ENCODE peak calls at places on chromosomes 12 and 14, in eight cellular contexts. H is mammary epithelial cell; I is left ventricle myocardium inferior; D is PC-9; K is effector memory CD4-positive, alpha-beta T cell; R is CD8-positive, alpha-beta T cell; N is cardiac muscle cell; E is colonic mucosa. U is an unnamed sample.

GRCh38 chr12:72286526-72286925 is 14.4 kb downstream of the TRHDE start:
- DNase-seq in K (no peak), H (no peak), D (no peak), I (no peak), R (no peak), N (no peak), E (no peak), U (no peak)

GRCh38 chr14:90815817-90816662 is at the start of gene TTC7B:
- DNase-seq in E (no peak), R (peak; percentile 57), K (no peak), H (peak; percentile 5), D (no peak), I (peak; percentile 62), N (peak; percentile 47), U (peak; percentile 27)

GRCh38 chr12:131810672-131811071 is 17.5 kb upstream of the MMP17 start:
- DNase-seq in R (no peak), N (no peak), D (no peak), E (no peak), I (no peak), H (no peak), K (no peak), U (no peak)

GRCh38 chr14:106187176-106187670 is 660.8 kb downstream of the TMEM121 start:
- DNase-seq in E (no peak), D (no peak), I (no peak), N (no peak), K (no peak), R (no peak), H (no peak), U (no peak)

GRCh38 chr12:122368361-122369073 is 54.0 kb downstream of the CLIP1 start:
- DNase-seq in I (no peak), R (no peak), N (peak; percentile 57), E (peak; percentile 27), D (no peak), H (peak; percentile 9), K (no peak), U (no peak)

GRCh38 chr14:103385994-103386491 is 828 bp downstream of the MARK3 start:
- DNase-seq in N (no peak), I (no peak), R (peak; percentile 58), D (peak; percentile 50), H (no peak), K (no peak), E (peak; percentile 55), U (peak; percentile 25)

GRCh38 chr12:80632835-80633234 is 74.6 kb upstream of the MYF6 start:
- DNase-seq in N (no peak), I (no peak), D (no peak), E (no peak), R (no peak), H (peak; percentile 29), K (no peak), U (peak; percentile 0)

GRCh38 chr14:25122188-25122587 is 72.2 kb upstream of the STXBP6 start:
- DNase-seq in K (no peak), R (no peak), I (no peak), E (no peak), D (no peak), N (peak; percentile 41), H (no peak), U (no peak)

GRCh38 chr12:68207276-68207675 is 18.3 kb downstream of the IL26 start:
- DNase-seq in H (no peak), E (no peak), D (no peak), I (no peak), K (no peak), R (no peak), N (no peak), U (no peak)

GRCh38 chr14:69088523-69089445 is 64.1 kb downstream of the DCAF5 start:
- DNase-seq in K (no peak), R (no peak), E (no peak), I (no peak), N (peak; percentile 50), H (peak; percentile 80), D (no peak), U (no peak)

GRCh38 chr14:69084023-69084422 is 68.9 kb downstream of the DCAF5 start:
- DNase-seq in N (no peak), R (no peak), K (no peak), E (no peak), H (no peak), I (no peak), D (no peak), U (no peak)

GRCh38 chr14:69086537-69086936 is 66.4 kb downstream of the DCAF5 start:
- DNase-seq in N (no peak), I (no peak), E (no peak), H (no peak), R (no peak), D (no peak), K (no peak), U (no peak)

GRCh38 chr14:69090187-69090789 is 62.6 kb downstream of the DCAF5 start:
- DNase-seq in I (no peak), R (peak; percentile 49), H (peak; percentile 55), E (peak; percentile 28), D (peak; percentile 68), K (no peak), N (peak; percentile 53), U (no peak)

DNA sequence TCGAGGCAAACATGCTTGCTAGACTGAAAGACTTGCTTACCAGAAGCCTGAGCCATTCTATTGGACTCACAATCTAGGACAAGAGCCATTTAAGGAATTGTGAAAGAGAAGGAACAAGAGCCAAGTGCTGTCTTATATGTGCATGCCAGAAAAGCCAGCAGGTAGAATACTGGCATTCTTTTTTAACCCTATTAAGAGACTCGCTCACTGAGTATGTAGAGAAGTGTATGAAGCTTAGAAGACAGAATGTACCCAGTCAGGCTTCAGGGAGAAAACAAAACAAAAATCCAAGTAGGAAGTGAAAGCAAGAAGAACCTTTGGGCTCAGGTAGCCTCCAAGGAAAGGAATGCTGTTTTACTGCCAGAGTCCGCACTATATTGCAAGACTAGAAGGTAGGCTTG is 65.9 kb downstream of the DCAF5 start:
- DNase-seq in E (no peak), N (peak; percentile 67), D (peak; percentile 88), R (no peak), K (no peak), I (no peak), H (peak; percentile 42), U (no peak)
- H3K27ac ChIP-seq in E (peak overlapping the region; percentile 10), N (peak overlapping the region; percentile 63), D (peak overlapping the region; percentile 25), R (no peak overlapping the region), K (no peak overlapping the region), I (peak overlapping the region; percentile 16), H (no peak overlapping the region), U (no peak overlapping the region)

DNA sequence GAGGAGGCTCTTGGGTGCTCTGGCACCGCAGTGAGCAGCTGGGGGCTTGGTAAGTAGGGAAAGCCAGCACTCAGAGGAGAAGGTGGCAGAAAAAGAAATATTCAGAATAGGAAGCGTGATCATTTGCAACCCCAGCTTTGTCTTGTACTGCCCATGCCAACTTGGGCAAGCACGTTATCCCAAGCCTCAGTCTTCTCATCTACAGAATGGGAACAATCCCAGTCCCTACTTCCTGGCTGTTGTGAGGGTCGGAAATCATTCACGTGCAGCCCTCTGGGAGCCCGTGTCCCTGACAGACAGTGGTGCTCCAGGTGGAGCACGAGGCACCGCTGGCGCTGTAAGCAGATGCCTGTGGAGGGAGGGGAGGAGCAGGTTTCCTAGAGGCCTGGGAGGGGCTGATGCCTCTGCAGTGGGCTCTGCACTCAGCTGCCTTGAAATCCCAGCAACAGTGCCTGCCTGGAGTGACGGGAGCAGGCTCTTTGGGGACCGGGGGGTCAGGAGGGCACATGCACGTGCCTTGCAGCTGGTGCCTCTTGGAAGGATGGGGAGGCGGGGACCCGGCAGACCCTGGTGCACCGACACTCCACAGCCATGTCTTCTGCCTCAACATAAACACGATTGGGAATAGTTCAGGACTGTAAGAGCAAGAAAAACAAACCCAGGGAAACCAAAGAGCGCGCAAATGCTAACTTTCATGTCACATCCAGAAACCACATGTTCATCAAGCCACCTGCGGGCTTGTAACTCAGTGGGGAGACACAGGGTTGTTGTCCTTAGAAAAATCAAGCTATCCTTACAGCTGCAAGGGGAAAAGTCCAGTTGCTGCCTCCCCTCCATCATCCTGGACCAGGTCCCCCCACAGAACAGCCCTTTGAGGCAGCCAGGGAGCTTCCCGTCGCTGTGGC is 86.5 kb upstream of the DIO3 start:
- DNase-seq in K (no peak), D (no peak), E (no peak), H (no peak), I (no peak), N (no peak), R (peak; percentile 38), U (no peak)
- H3K27ac ChIP-seq in K (no peak overlapping the region), D (peak overlapping the region; percentile 91), E (no peak overlapping the region), H (no peak overlapping the region), I (no peak overlapping the region), N (no peak overlapping the region), R (no peak overlapping the region), U (no peak overlapping the region)

DNA sequence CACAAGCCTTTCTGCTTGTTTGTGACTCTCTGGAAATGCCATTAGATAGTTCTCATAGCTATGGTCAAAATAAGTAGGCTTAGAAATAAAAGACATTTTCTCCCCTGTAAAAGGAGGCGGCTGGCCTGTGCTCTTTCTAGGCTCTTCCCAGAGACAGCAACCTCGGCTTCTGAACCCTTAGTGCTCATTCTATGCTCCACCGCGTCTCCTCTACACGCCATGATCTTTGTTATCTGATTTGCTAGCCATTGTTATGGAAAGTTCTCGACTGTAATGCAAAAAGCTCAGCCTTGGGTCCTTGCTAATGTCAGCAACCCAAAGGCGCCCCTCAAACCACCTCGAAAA is 64.5 kb downstream of the CRADD start:
- DNase-seq in R (no peak), N (peak; percentile 33), H (peak; percentile 58), D (no peak), E (peak; percentile 27), K (no peak), I (no peak), U (no peak)
- H3K27ac ChIP-seq in R (peak overlapping the region; percentile 47), N (peak overlapping the region; percentile 55), H (peak overlapping the region; percentile 81), D (no peak overlapping the region), E (peak overlapping the region; percentile 84), K (peak overlapping the region; percentile 70), I (peak overlapping the region; percentile 93), U (peak overlapping the region; percentile 26)

GRCh38 chr12:105330283-105330937 is at the start of gene C12orf75:
- DNase-seq in D (no peak), H (peak; percentile 60), K (peak; percentile 80), E (peak; percentile 92), R (peak; percentile 90), I (peak; percentile 56), N (peak; percentile 67), U (peak; percentile 67)

GRCh38 chr12:105332925-105333324 is 2.4 kb downstream of the C12orf75 start:
- DNase-seq in K (no peak), D (no peak), N (no peak), R (no peak), E (peak; percentile 1), I (no peak), H (no peak), U (no peak)

GRCh38 chr12:105329926-105330282 is 587 bp upstream of the C12orf75 start:
- DNase-seq in R (no peak), E (no peak), H (no peak), K (no peak), D (no peak), I (no peak), N (no peak), U (no peak)

GRCh38 chr12:105330938-105331804 is 680 bp downstream of the C12orf75 start:
- DNase-seq in K (no peak), E (peak; percentile 39), H (peak; percentile 27), R (peak; percentile 65), I (no peak), N (no peak), D (no peak), U (no peak)

DNA sequence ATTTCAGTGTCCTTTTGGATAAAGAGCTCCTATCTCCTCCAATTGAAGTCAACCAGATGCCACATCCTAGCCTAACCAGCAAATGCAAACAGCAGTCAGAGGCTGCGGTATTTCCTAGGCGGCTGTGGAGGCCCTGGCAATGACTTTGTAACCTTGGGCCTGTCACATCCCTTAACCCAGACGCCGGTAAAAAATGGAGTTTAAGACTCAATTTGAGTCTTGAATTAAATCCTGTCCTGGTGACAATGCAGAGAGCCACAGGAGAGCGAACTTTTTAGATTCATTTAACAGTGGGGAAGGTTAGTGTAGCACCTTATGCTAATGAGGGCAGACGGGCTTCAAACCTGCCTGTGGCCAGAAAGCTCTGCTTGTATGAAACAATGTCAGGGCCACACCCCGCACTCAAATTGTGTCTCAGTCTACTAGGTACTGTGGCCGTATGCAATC is 1.3 kb downstream of the C12orf75 start:
- DNase-seq in H (no peak), N (no peak), K (no peak), D (no peak), I (no peak), R (peak; percentile 53), E (peak; percentile 58), U (no peak)
- H3K27ac ChIP-seq in H (peak overlapping the region; percentile 66), N (no peak overlapping the region), K (peak overlapping the region; percentile 51), D (no peak overlapping the region), I (no peak overlapping the region), R (peak overlapping the region; percentile 48), E (peak overlapping the region; percentile 38), U (no peak overlapping the region)